ENCODE peak calls at places on chromosomes 13 and 19, in seven cellular contexts. One of them, this sample, is unnamed.

GRCh38 chr19:2231621-2232221 is 4.4 kb downstream of the PLEKHJ1 start:
- DNase-seq in HepG2: no peak
- DNase-seq in K562: no peak
- DNase-seq in GM12878: no peak
- DNase-seq in H1: no peak
- DNase-seq in SK-N-SH: peak; percentile 75
- DNase-seq in HCT116: no peak
- DNase-seq in this sample: no peak

GRCh38 chr13:51995677-51996551 is 15.3 kb downstream of the ATP7B start:
- DNase-seq in H1: no peak
- DNase-seq in GM12878: no peak
- DNase-seq in K562: peak; percentile 37
- DNase-seq in HepG2: no peak
- DNase-seq in SK-N-SH: no peak
- DNase-seq in HCT116: no peak
- DNase-seq in this sample: no peak

GRCh38 chr13:25365720-25366235 is 6.0 kb upstream of the ATP8A2 start:
- DNase-seq in HCT116: no peak
- DNase-seq in HepG2: no peak
- DNase-seq in H1: no peak
- DNase-seq in K562: no peak
- DNase-seq in GM12878: no peak
- DNase-seq in SK-N-SH: no peak
- DNase-seq in this sample: no peak

GRCh38 chr19:10419646-10420443 is 493 bp upstream of the PDE4A start:
- DNase-seq in K562: peak; percentile 96
- DNase-seq in H1: peak; percentile 94
- DNase-seq in GM12878: no peak
- DNase-seq in SK-N-SH: peak; percentile 62
- DNase-seq in HepG2: no peak
- DNase-seq in HCT116: peak; percentile 84
- DNase-seq in this sample: peak; percentile 95

GRCh38 chr13:79995334-79995733 is 345.6 kb downstream of the SPRY2 start:
- DNase-seq in HCT116: no peak
- DNase-seq in K562: no peak
- DNase-seq in SK-N-SH: no peak
- DNase-seq in GM12878: no peak
- DNase-seq in HepG2: no peak
- DNase-seq in H1: no peak
- DNase-seq in this sample: peak; percentile 58

GRCh38 chr19:23385404-23385803 is 9.9 kb downstream of the ZNF91 start:
- DNase-seq in HCT116: no peak
- DNase-seq in SK-N-SH: no peak
- DNase-seq in H1: no peak
- DNase-seq in K562: no peak
- DNase-seq in GM12878: no peak
- DNase-seq in HepG2: no peak
- DNase-seq in this sample: no peak

GRCh38 chr13:79880820-79881219 is 399.9 kb downstream of the NDFIP2 start:
- DNase-seq in GM12878: no peak
- DNase-seq in HCT116: no peak
- DNase-seq in H1: no peak
- DNase-seq in K562: no peak
- DNase-seq in SK-N-SH: no peak
- DNase-seq in HepG2: no peak
- DNase-seq in this sample: no peak

GRCh38 chr19:47032171-47032811 is 12.7 kb downstream of the NPAS1 start:
- DNase-seq in K562: peak; percentile 69
- DNase-seq in HCT116: peak; percentile 32
- DNase-seq in SK-N-SH: peak; percentile 75
- DNase-seq in GM12878: no peak
- DNase-seq in H1: no peak
- DNase-seq in HepG2: no peak
- DNase-seq in this sample: no peak

GRCh38 chr13:106796280-106797047 is 228.5 kb upstream of the ARGLU1 start:
- DNase-seq in H1: peak; percentile 77
- DNase-seq in HCT116: no peak
- DNase-seq in HepG2: no peak
- DNase-seq in SK-N-SH: no peak
- DNase-seq in K562: no peak
- DNase-seq in GM12878: peak; percentile 9
- DNase-seq in this sample: peak; percentile 79

GRCh38 chr13:38602261-38602660 is 84.6 kb upstream of the FREM2 start:
- DNase-seq in HepG2: no peak
- DNase-seq in K562: peak; percentile 31
- DNase-seq in GM12878: no peak
- DNase-seq in HCT116: no peak
- DNase-seq in H1: no peak
- DNase-seq in SK-N-SH: no peak
- DNase-seq in this sample: no peak
- TF ChIP-seq YY1 in HepG2: no peak
- TF ChIP-seq YY1 in K562: no peak
- TF ChIP-seq YY1 in GM12878: no peak
- TF ChIP-seq YY1 in HCT116: no peak
- TF ChIP-seq YY1 in H1: no peak
- TF ChIP-seq YY1 in SK-N-SH: no peak
- TF ChIP-seq YY1 in this sample: no peak

DNA sequence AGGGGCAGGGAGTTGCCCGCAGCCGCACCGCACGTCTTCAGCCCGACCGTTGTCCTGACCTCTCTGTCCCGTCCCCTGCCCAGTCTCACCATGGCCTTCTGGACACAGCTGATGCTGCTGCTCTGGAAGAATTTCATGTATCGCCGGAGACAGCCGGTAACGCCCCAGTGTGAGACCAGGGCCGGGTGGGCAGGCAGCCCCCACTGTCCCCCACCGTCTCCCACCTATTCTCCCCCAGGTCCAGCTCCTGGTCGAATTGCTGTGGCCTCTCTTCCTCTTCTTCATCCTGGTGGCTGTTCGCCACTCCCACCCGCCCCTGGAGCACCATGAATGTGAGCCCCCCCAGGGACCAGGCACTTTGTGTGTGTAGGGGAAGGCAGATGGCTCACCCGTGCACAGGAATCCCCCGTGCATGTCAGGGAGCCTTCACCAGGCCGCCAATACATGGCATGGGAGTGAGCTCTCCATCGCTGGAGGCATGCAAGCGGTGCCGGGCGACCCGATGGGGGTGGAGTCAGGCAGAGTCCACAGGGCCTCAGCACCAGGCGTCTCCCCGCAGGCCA is 1.4 kb downstream of the ABCA7 start:
- DNase-seq in HepG2: no peak
- DNase-seq in H1: no peak
- DNase-seq in SK-N-SH: no peak
- DNase-seq in HCT116: no peak
- DNase-seq in GM12878: no peak
- DNase-seq in K562: no peak
- DNase-seq in this sample: no peak
- TF ChIP-seq YY1 in HepG2: no peak
- TF ChIP-seq YY1 in H1: no peak
- TF ChIP-seq YY1 in SK-N-SH: no peak
- TF ChIP-seq YY1 in HCT116: no peak
- TF ChIP-seq YY1 in GM12878: no peak
- TF ChIP-seq YY1 in K562: no peak
- TF ChIP-seq YY1 in this sample: no peak

GRCh38 chr19:3723110-3723488 is 14.9 kb downstream of the TJP3 start:
- DNase-seq in SK-N-SH: no peak
- DNase-seq in H1: no peak
- DNase-seq in HepG2: no peak
- DNase-seq in GM12878: no peak
- DNase-seq in HCT116: no peak
- DNase-seq in K562: no peak
- DNase-seq in this sample: no peak

GRCh38 chr19:3723883-3724282 is 15.7 kb downstream of the TJP3 start:
- DNase-seq in H1: no peak
- DNase-seq in K562: no peak
- DNase-seq in SK-N-SH: no peak
- DNase-seq in HCT116: no peak
- DNase-seq in HepG2: no peak
- DNase-seq in GM12878: no peak
- DNase-seq in this sample: no peak

GRCh38 chr19:3725640-3726310 is 17.6 kb downstream of the TJP3 start:
- DNase-seq in HCT116: peak; percentile 73
- DNase-seq in SK-N-SH: peak; percentile 39
- DNase-seq in GM12878: no peak
- DNase-seq in K562: no peak
- DNase-seq in H1: peak; percentile 61
- DNase-seq in HepG2: no peak
- DNase-seq in this sample: no peak

GRCh38 chr19:3722443-3723109 is 14.4 kb downstream of the TJP3 start:
- DNase-seq in K562: no peak
- DNase-seq in HCT116: no peak
- DNase-seq in H1: no peak
- DNase-seq in GM12878: no peak
- DNase-seq in SK-N-SH: peak; percentile 59
- DNase-seq in HepG2: no peak
- DNase-seq in this sample: no peak

DNA sequence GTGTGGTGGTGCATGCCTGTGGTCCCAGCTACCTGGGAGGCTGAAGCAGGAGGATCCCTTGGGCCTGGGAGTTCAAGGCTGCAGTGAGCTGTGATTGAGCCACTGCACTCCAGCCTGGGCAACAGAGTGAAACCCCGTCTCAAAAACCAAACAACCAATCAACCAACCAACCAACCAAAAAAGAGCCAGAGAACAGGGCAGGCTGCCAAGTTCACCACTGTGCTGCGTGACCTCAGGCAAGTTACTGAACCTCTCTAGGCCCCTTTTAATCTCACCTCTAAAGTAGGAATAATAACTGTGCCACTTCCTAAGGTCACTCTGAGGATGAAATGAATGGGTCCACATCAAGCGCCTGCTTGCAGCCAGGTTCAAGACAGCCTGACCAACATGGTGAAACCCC is 16.9 kb downstream of the TJP3 start:
- DNase-seq in K562: no peak
- DNase-seq in HCT116: no peak
- DNase-seq in SK-N-SH: no peak
- DNase-seq in HepG2: no peak
- DNase-seq in H1: no peak
- DNase-seq in GM12878: no peak
- DNase-seq in this sample: no peak
- TF ChIP-seq YY1 in K562: no peak
- TF ChIP-seq YY1 in HCT116: no peak
- TF ChIP-seq YY1 in SK-N-SH: no peak
- TF ChIP-seq YY1 in HepG2: no peak
- TF ChIP-seq YY1 in H1: no peak
- TF ChIP-seq YY1 in GM12878: no peak
- TF ChIP-seq YY1 in this sample: no peak

GRCh38 chr19:14070268-14071050 is 2.1 kb upstream of the MISP3 start:
- DNase-seq in GM12878: no peak
- DNase-seq in SK-N-SH: no peak
- DNase-seq in H1: no peak
- DNase-seq in HCT116: no peak
- DNase-seq in K562: no peak
- DNase-seq in HepG2: no peak
- DNase-seq in this sample: no peak

GRCh38 chr19:14072535-14073231 is at the start of gene MISP3:
- DNase-seq in HCT116: no peak
- DNase-seq in H1: no peak
- DNase-seq in K562: no peak
- DNase-seq in HepG2: no peak
- DNase-seq in GM12878: no peak
- DNase-seq in SK-N-SH: peak; percentile 46
- DNase-seq in this sample: no peak

GRCh38 chr19:14073232-14073924 is 792 bp downstream of the MISP3 start:
- DNase-seq in SK-N-SH: peak; percentile 92
- DNase-seq in H1: no peak
- DNase-seq in K562: peak; percentile 84
- DNase-seq in HepG2: no peak
- DNase-seq in GM12878: no peak
- DNase-seq in HCT116: no peak
- DNase-seq in this sample: no peak

GRCh38 chr19:14078406-14078805 is 5.8 kb downstream of the MISP3 start:
- DNase-seq in HCT116: no peak
- DNase-seq in SK-N-SH: no peak
- DNase-seq in K562: no peak
- DNase-seq in H1: no peak
- DNase-seq in HepG2: no peak
- DNase-seq in GM12878: no peak
- DNase-seq in this sample: no peak

GRCh38 chr19:14073925-14074838 is 1.6 kb downstream of the MISP3 start:
- DNase-seq in H1: no peak
- DNase-seq in SK-N-SH: peak; percentile 67
- DNase-seq in GM12878: no peak
- DNase-seq in HepG2: no peak
- DNase-seq in HCT116: no peak
- DNase-seq in K562: peak; percentile 61
- DNase-seq in this sample: no peak
- TF ChIP-seq YY1 in H1: no peak
- TF ChIP-seq YY1 in SK-N-SH: no peak
- TF ChIP-seq YY1 in GM12878: no peak
- TF ChIP-seq YY1 in HepG2: peak; percentile 2
- TF ChIP-seq YY1 in HCT116: no peak
- TF ChIP-seq YY1 in K562: no peak
- TF ChIP-seq YY1 in this sample: no peak

GRCh38 chr13:97258801-97259200 is 36.7 kb downstream of the MBNL2 start:
- DNase-seq in HCT116: no peak
- DNase-seq in K562: no peak
- DNase-seq in HepG2: no peak
- DNase-seq in SK-N-SH: no peak
- DNase-seq in H1: no peak
- DNase-seq in GM12878: no peak
- DNase-seq in this sample: no peak

GRCh38 chr13:97259787-97260641 is 37.9 kb downstream of the MBNL2 start:
- DNase-seq in H1: no peak
- DNase-seq in GM12878: no peak
- DNase-seq in SK-N-SH: no peak
- DNase-seq in HepG2: peak; percentile 77
- DNase-seq in K562: peak; percentile 81
- DNase-seq in HCT116: no peak
- DNase-seq in this sample: no peak

GRCh38 chr13:97263160-97263559 is 41.0 kb downstream of the MBNL2 start:
- DNase-seq in GM12878: no peak
- DNase-seq in HepG2: no peak
- DNase-seq in SK-N-SH: no peak
- DNase-seq in HCT116: no peak
- DNase-seq in K562: no peak
- DNase-seq in H1: no peak
- DNase-seq in this sample: no peak

GRCh38 chr13:97262058-97262457 is 39.9 kb downstream of the MBNL2 start:
- DNase-seq in K562: no peak
- DNase-seq in SK-N-SH: no peak
- DNase-seq in GM12878: no peak
- DNase-seq in HCT116: no peak
- DNase-seq in H1: no peak
- DNase-seq in HepG2: no peak
- DNase-seq in this sample: no peak

GRCh38 chr13:97261254-97262015 is 39.3 kb downstream of the MBNL2 start:
- DNase-seq in SK-N-SH: no peak
- DNase-seq in K562: no peak
- DNase-seq in GM12878: no peak
- DNase-seq in H1: no peak
- DNase-seq in HepG2: no peak
- DNase-seq in HCT116: no peak
- DNase-seq in this sample: no peak
- TF ChIP-seq YY1 in SK-N-SH: no peak
- TF ChIP-seq YY1 in K562: no peak
- TF ChIP-seq YY1 in GM12878: no peak
- TF ChIP-seq YY1 in H1: no peak
- TF ChIP-seq YY1 in HepG2: no peak
- TF ChIP-seq YY1 in HCT116: no peak
- TF ChIP-seq YY1 in this sample: no peak

This sample was measured in NT2/D1.